ENCODE peak calls at places on chromosomes 12 and 14, in eight cellular contexts. L is GM23338, J is heart right ventricle, B is heart left ventricle, F is gastrocnemius medialis, U is left lung, Z is pancreas, G is left ventricle myocardium inferior. D is an unnamed sample.

GRCh38 chr12:119505001-119505400 is 88.6 kb upstream of the TMEM233 start:
- DNase-seq in U (no peak), F (no peak), G (no peak), L (no peak), J (no peak), B (no peak), Z (no peak), D (no peak)

GRCh38 chr12:98136544-98136943 is 378.8 kb upstream of the TMPO start:
- DNase-seq in L (no peak), G (no peak), F (no peak), Z (no peak), U (no peak), B (no peak), J (no peak), D (no peak)

GRCh38 chr12:132479291-132479690 is 10.7 kb upstream of the FBRSL1 start:
- DNase-seq in F (no peak), G (no peak), Z (no peak), L (no peak), U (peak), J (no peak), B (no peak), D (no peak)

GRCh38 chr14:53767566-53767965 is 189.1 kb downstream of the BMP4 start:
- DNase-seq in L (no peak), F (no peak), Z (no peak), G (no peak), U (no peak), J (no peak), B (no peak), D (no peak)

GRCh38 chr12:124466200-124467128 is 100.9 kb downstream of the NCOR2 start:
- DNase-seq in U (peak), L (no peak), F (no peak), Z (no peak), B (peak), G (peak), J (peak), D (peak)

GRCh38 chr14:104843442-104844305 is 21.4 kb upstream of the CEP170B start:
- DNase-seq in G (no peak), U (peak), Z (no peak), B (no peak), J (no peak), L (peak), F (no peak), D (no peak)

GRCh38 chr14:63891148-63891964 is 38.6 kb downstream of the SYNE2 start:
- DNase-seq in G (no peak), J (peak), U (no peak), B (peak), L (peak), F (no peak), Z (peak), D (no peak)

GRCh38 chr12:43482311-43483085 is 69.5 kb downstream of the ADAMTS20 start:
- DNase-seq in F (no peak), Z (no peak), L (no peak), B (no peak), U (no peak), G (no peak), J (no peak), D (no peak)

GRCh38 chr14:101554991-101555668 is 6.2 kb upstream of the DIO3 start:
- DNase-seq in L (no peak), J (no peak), Z (no peak), U (peak), F (no peak), B (no peak), G (no peak), D (peak)

GRCh38 chr12:52183544-52183910 is 8.3 kb downstream of the KRT80 start:
- DNase-seq in F (no peak), J (no peak), G (no peak), Z (no peak), L (no peak), U (no peak), B (no peak), D (no peak)

GRCh38 chr12:52182898-52183543 is 8.8 kb downstream of the KRT80 start:
- DNase-seq in B (no peak), Z (no peak), F (no peak), L (peak), U (peak), J (no peak), G (no peak), D (no peak)

GRCh38 chr12:52184813-52185212 is 7.0 kb downstream of the KRT80 start:
- DNase-seq in L (no peak), B (no peak), U (no peak), Z (no peak), F (no peak), G (no peak), J (no peak), D (no peak)

GRCh38 chr12:52185400-52185967 is 6.3 kb downstream of the KRT80 start:
- DNase-seq in Z (no peak), B (no peak), U (no peak), L (no peak), F (no peak), G (no peak), J (no peak), D (no peak)

DNA sequence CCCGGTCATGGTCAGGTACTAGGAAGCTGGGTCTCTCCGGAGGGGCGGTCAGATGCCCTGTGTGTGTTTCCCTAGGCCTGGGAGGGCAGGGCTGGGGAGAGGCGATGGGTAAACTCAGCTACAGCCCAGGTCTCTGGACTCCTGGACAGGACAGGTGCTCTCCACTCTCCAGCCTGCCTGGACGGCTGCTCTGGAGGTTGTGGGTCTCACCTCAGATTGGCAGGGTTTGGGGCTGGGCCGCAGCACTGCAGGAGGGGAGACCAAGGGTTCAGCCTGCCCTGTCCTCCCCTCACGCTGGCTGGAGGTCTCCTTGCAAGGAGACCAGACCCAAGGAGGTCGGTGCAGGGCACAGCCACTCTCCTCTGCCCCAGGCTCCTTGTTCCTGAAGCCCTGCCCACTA is 7.8 kb downstream of the KRT80 start:
- DNase-seq in F (no peak), J (no peak), L (no peak), Z (no peak), B (no peak), G (no peak), U (peak), D (no peak)
- H3K27ac ChIP-seq in F (no peak), J (no peak), L (no peak), Z (peak), B (no peak), G (no peak), U (no peak), D (no peak)

GRCh38 chr12:96636895-96637294 is 147.5 kb downstream of the CFAP54 start:
- DNase-seq in F (no peak), J (no peak), L (no peak), U (no peak), Z (no peak), B (no peak), G (no peak), D (no peak)

DNA sequence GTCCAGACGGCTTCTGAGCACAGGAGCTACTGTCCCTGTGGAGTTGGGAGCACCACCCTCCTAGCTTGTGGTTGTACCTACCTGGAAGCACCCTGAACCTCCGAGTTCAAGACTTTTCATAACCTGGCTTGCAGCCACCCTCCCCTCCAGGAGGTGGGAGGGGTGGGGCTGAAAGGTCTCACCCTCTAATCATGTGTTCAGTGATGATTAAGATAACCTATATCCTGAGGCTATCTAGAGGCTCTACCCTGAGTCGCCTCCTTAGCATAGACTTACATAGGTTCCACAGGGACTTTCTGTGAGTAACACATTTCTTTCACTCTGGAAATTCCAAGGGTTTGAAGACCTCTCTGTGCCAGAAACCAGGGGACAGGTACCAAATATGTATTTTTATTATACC is 146.5 kb downstream of the CFAP54 start:
- DNase-seq in F (no peak), J (no peak), B (no peak), G (no peak), U (no peak), Z (no peak), L (no peak), D (no peak)
- H3K27ac ChIP-seq in F (no peak), J (no peak), B (no peak), G (no peak), U (no peak), Z (no peak), L (no peak), D (no peak)

DNA sequence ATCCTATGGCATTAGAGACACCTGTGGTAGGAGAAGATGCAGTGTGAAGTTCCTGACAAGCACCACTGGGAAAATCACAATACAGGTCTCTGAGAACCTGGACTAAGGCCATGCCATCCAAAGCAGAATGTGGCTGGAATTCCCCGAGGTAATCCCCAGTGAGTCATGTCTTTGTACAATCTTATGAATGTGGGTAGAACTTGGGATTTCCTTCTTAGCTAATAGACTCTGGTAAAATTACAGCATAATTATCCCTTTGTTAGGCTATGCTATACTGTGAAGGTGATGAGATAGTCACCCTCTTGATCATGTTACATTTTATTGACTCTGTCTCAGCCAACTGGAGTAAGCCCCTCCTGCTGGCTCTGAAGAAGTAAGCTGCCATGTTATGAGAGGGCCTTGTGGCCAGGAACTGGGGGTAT is 224.3 kb upstream of the DCN start:
- DNase-seq in U (no peak), G (no peak), J (no peak), Z (peak), B (no peak), L (no peak), F (no peak), D (no peak)
- H3K27ac ChIP-seq in U (no peak), G (no peak), J (no peak), Z (no peak), B (no peak), L (no peak), F (no peak), D (no peak)

GRCh38 chr12:22318122-22318737 is 16.3 kb downstream of the ST8SIA1 start:
- DNase-seq in F (no peak), Z (no peak), L (no peak), B (no peak), J (no peak), U (no peak), G (no peak), D (no peak)
- H3K27ac ChIP-seq in F (no peak), Z (no peak), L (no peak), B (no peak), J (no peak), U (no peak), G (peak), D (no peak)

GRCh38 chr12:96047151-96047620 is 11.8 kb upstream of the LTA4H start:
- DNase-seq in J (no peak), B (no peak), Z (no peak), F (no peak), U (no peak), G (no peak), L (no peak), D (no peak)
- H3K27ac ChIP-seq in J (no peak), B (no peak), Z (peak), F (no peak), U (peak), G (no peak), L (no peak), D (no peak)

DNA sequence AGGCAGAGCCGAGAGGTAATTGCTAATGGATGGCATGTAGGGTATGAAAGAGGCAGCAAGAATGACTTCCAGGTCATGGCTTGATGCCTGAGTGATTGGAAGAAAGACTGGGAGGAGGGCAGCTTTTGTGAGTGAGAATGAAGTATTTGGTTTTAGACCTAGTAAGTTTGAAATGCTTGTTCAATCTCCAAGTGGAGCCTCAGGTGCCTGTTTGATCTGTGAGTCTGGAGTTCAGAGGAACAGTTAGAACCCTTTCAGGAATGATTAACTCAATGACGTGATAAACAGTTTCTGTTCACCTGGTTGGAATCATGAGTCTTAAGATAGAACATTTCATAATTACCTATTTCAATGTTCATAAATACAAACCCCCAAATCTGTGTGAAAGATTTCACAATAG is 10.4 kb downstream of the KCNJ8 start:
- DNase-seq in J (no peak), U (no peak), G (no peak), L (no peak), F (no peak), Z (no peak), B (no peak), D (no peak)
- H3K27ac ChIP-seq in J (peak), U (no peak), G (peak), L (no peak), F (no peak), Z (peak), B (no peak), D (no peak)

DNA sequence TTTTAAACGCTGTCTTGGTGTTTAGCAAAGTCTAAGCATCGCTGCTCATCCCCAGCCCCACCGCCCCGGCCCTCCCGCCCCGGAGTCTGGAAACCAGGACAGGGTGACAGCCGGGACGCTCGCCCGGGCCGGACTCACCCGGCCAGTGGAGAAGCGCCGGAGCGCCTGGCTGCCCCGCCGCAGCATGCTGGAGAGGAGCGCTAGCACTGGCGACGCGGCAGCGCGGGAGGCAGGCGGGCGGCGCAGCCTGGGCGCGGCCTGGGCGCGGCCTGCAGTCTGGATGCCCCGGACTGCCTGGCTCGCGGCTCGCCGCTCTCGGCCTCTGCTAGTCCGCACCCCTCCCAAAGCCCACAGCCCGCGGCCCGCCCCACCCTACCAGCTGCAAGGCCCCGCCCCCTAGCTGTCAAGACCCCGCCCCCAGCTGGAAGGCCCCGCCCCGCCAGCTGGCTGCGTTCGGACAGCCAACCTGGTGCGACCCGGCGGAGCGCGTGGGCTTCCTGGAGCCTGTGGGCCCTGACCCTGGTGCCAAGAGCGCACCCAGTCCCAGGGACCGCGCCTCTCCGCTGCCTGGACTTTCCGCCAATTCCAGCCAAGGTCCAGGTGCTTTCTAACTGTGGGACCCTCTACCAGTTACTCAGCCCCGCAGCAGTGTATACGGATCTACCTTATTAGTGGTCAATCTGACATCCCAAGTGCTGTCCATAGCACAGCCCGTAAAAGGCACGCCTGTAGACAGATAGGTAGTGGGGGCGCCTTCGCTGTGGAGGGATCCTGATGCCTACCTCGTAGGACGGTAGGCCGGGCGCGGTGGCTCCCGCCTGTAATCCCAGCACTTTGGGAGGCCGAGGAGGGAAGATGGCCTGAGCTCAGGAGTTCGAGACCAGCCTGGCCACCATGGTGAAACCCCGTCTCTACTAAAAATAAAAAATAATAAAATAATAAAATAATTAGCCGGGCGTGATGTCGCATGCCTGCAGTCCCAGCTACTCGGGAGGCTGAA is at the start of gene ALDH1L2:
- DNase-seq in Z (peak), U (peak), B (peak), G (peak), F (peak), L (peak), J (peak), D (peak)
- H3K27ac ChIP-seq in Z (peak), U (no peak), B (peak), G (peak), F (peak), L (peak), J (peak), D (no peak)